ENCODE peak calls at places on chromosomes 5 and 9, in eight cellular contexts. E is thoracic aorta, A is neural progenitor cell, D is endothelial cell, G is astrocyte of the spinal cord, Z is Calu3, V is neural crest cell, R is upper lobe of right lung. P is an unnamed sample.

GRCh38 chr5:142200387-142200786 is 91.8 kb downstream of the NDFIP1 start:
- DNase-seq in E (no peak), A (no peak), D (no peak), G (no peak), Z (no peak), V (no peak), R (no peak), P (no peak)

GRCh38 chr5:180358179-180358578 is 5.0 kb upstream of the GFPT2 start:
- DNase-seq in E (no peak), A (no peak), D (no peak), G (no peak), Z (no peak), V (no peak), R (no peak), P (no peak)

GRCh38 chr9:126532951-126533910 is 80.5 kb upstream of the LMX1B start:
- DNase-seq in E (no peak), A (no peak), D (no peak), G (no peak), Z (no peak), V (no peak), R (no peak), P (no peak)

GRCh38 chr5:137611011-137611580 is 112.0 kb upstream of the SPOCK1 start:
- DNase-seq in E (no peak), A (no peak), D (no peak), G (no peak), Z (no peak), V (no peak), R (no peak), P (no peak)

GRCh38 chr5:59164041-59164830 is 581.4 kb downstream of the RAB3C start:
- DNase-seq in E (no peak), A (no peak), D (no peak), G (peak; percentile 63), Z (no peak), V (no peak), R (no peak), P (no peak)

GRCh38 chr5:1835431-1835830 is 34.2 kb downstream of the NDUFS6 start:
- DNase-seq in E (no peak), A (no peak), D (no peak), G (no peak), Z (no peak), V (no peak), R (peak; percentile 23), P (no peak)

GRCh38 chr5:36006161-36006560 is 15.0 kb upstream of the UGT3A1 start:
- DNase-seq in E (no peak), A (no peak), D (no peak), G (no peak), Z (no peak), V (no peak), R (no peak), P (no peak)

GRCh38 chr9:70389642-70390266 is 24.7 kb downstream of the KLF9 start:
- DNase-seq in E (no peak), A (peak; percentile 26), D (peak; percentile 15), G (peak; percentile 60), Z (no peak), V (no peak), R (no peak), P (no peak)

GRCh38 chr9:135920973-135921585 is 13.7 kb upstream of the CAMSAP1 start:
- DNase-seq in E (no peak), A (no peak), D (no peak), G (no peak), Z (no peak), V (no peak), R (peak; percentile 63), P (no peak)

GRCh38 chr9:112002847-112003457 is 106.3 kb downstream of the UGCG start:
- DNase-seq in E (no peak), A (no peak), D (no peak), G (peak; percentile 43), Z (no peak), V (no peak), R (no peak), P (no peak)

DNA sequence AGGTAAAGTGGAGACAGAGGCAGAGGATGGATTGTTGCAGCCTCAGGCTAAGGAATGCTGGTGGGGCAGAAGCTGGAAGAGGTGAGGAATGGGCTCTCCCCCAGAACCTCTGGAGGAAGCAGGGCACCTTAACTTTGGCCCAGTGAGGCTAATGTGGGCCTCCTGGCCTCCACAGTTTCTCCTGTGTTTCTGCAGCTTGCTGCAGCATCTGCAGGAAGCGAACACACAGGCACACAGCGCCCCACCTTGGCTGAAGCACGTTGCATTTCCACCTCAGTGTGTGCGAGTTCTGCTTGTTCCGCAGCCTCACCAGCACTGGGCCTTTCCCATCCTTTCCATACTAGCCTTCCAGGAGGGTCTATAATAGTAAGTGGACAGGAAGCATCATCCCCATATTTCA is 27.2 kb upstream of the ASS1 start:
- DNase-seq in E (no peak), A (peak; percentile 47), D (no peak), G (no peak), Z (no peak), V (no peak), R (no peak), P (no peak)
- TF ChIP-seq CTCF in E (no peak), A (peak; percentile 37), D (no peak), G (no peak), Z (no peak), V (peak; percentile 19), R (no peak), P (no peak)

GRCh38 chr5:57891443-57891842 is 408.8 kb upstream of the ACTBL2 start:
- DNase-seq in E (no peak), A (no peak), D (peak; percentile 19), G (no peak), Z (no peak), V (no peak), R (no peak), P (no peak)
- TF ChIP-seq CTCF in E (no peak), A (no peak), D (no peak), G (no peak), Z (no peak), V (no peak), R (no peak), P (no peak)

GRCh38 chr9:26946753-26947727 is at the start of gene PLAA:
- DNase-seq in E (peak; percentile 80), A (peak; percentile 95), D (peak; percentile 80), G (peak; percentile 93), Z (peak; percentile 81), V (peak; percentile 68), R (peak; percentile 95), P (peak; percentile 78)
- TF ChIP-seq CTCF in E (no peak), A (peak; percentile 10), D (no peak), G (no peak), Z (no peak), V (peak; percentile 22), R (peak; percentile 34), P (no peak)

GRCh38 chr5:44935262-44935661 is 126.5 kb downstream of the MRPS30 start:
- DNase-seq in E (no peak), A (peak; percentile 75), D (peak; percentile 31), G (no peak), Z (no peak), V (no peak), R (no peak), P (no peak)
- TF ChIP-seq CTCF in E (no peak), A (peak; percentile 70), D (no peak), G (no peak), Z (no peak), V (peak; percentile 36), R (no peak), P (no peak)

DNA sequence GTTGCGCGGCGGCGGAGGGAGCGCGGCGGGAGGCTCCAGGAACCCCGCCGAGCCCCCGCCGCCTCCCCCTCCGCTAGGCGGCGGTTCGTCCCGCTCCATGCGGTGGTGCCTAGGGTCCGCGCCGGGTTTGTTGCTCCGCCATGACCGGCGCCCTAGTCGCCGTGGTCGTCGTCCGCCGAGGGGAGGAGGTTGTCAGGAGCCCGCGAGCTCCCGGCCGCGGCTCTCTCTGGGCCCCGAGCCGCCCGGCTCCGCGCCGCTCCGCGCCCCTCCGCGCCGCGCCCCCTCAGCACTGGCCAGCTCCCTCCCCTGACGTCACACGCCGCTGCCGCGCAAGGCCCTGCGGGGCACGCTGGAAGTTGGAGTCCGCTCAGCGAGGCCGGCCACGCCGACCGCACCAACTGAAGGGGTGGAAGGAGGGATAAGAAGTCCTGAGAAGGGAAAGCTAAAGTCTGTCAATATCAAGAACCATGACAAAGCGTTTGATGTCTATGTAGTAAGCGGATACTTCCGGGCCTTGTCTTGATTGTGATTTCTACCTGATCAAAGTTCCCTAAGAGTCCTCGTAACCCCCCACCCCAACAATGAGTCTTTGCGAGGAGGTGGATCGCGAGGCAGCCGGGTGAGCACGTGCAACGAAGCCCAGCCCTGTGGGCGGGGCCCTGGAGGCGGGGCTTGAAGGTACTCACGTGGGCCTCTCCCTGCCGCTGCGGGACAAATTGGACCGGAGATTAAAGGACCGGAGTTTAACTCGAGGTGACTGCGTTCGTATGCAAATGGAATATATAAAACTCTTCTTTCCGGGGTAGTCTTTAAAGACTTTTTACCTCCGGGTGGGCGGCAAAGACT is at the start of gene NR6A1:
- DNase-seq in E (peak; percentile 84), A (peak; percentile 99), D (peak; percentile 95), G (peak; percentile 97), Z (peak; percentile 95), V (peak; percentile 92), R (peak; percentile 99), P (peak; percentile 92)
- TF ChIP-seq CTCF in E (peak; percentile 42), A (peak; percentile 29), D (peak; percentile 19), G (peak; percentile 16), Z (peak; percentile 21), V (peak; percentile 51), R (peak; percentile 15), P (no peak)

P was measured in CD4-positive, alpha-beta T cell.